ENCODE peak calls at places on chromosomes 13 and 19, in six cellular contexts. J, E, T, L, K and M are unnamed samples. For H3K27me3, the result is how much of the 10 kb centered on the place peaks cover.

GRCh38 chr19:58059003-58059671 is at the start of gene ZNF135:
- DNase-seq in L (peak), T (peak), E (peak), J (peak), K (peak), M (peak)

GRCh38 chr19:49340069-49340864 is 5.1 kb downstream of the CD37 start:
- DNase-seq in K (no peak), L (peak), J (peak), T (peak), E (peak), M (no peak)

GRCh38 chr19:4456566-4456842 is 1.1 kb downstream of the UBXN6 start:
- DNase-seq in L (peak), T (peak), K (peak), J (no peak), E (peak), M (no peak)

GRCh38 chr13:44342741-44343140 is 30.9 kb upstream of the SERP2 start:
- DNase-seq in L (no peak), E (no peak), K (no peak), T (no peak), J (no peak), M (no peak)

GRCh38 chr19:10766049-10766623 is 48.3 kb downstream of the DNM2 start:
- DNase-seq in T (no peak), J (no peak), L (no peak), E (no peak), K (no peak), M (no peak)

GRCh38 chr19:41702208-41702651 is 6.2 kb upstream of the CEACAM5 start:
- DNase-seq in T (no peak), L (no peak), K (peak), J (no peak), E (no peak), M (no peak)

GRCh38 chr19:49442793-49443365 is 1.6 kb upstream of the SLC17A7 start:
- DNase-seq in L (peak), J (peak), K (peak), T (peak), E (peak), M (peak)

GRCh38 chr13:79547821-79548220 is 66.9 kb downstream of the NDFIP2 start:
- DNase-seq in J (no peak), L (no peak), E (no peak), K (peak), T (no peak), M (no peak)

GRCh38 chr13:26022538-26023292 is 29.1 kb downstream of the SHISA2 start:
- DNase-seq in K (peak), L (peak), E (peak), T (peak), J (no peak), M (no peak)

GRCh38 chr13:36543671-36544070 is 111.4 kb downstream of the CCNA1 start:
- DNase-seq in E (peak), K (no peak), T (no peak), J (no peak), L (no peak), M (no peak)

GRCh38 chr13:97130201-97130600 is 91.9 kb upstream of the MBNL2 start:
- DNase-seq in K (no peak), T (no peak), E (no peak), L (no peak), J (no peak), M (no peak)

GRCh38 chr19:46729696-46730095 is 12.8 kb upstream of the PRKD2 start:
- DNase-seq in T (no peak), K (no peak), E (no peak), L (no peak), J (no peak), M (no peak)

GRCh38 chr19:46730595-46730994 is 13.7 kb upstream of the PRKD2 start:
- DNase-seq in T (no peak), E (no peak), J (no peak), L (no peak), K (no peak), M (no peak)

GRCh38 chr19:46728693-46729339 is 11.9 kb upstream of the PRKD2 start:
- DNase-seq in K (peak), E (peak), T (no peak), J (peak), L (peak), M (no peak)

GRCh38 chr19:46731007-46731501 is 14.1 kb upstream of the PRKD2 start:
- DNase-seq in E (no peak), L (peak), K (peak), T (no peak), J (no peak), M (no peak)

DNA sequence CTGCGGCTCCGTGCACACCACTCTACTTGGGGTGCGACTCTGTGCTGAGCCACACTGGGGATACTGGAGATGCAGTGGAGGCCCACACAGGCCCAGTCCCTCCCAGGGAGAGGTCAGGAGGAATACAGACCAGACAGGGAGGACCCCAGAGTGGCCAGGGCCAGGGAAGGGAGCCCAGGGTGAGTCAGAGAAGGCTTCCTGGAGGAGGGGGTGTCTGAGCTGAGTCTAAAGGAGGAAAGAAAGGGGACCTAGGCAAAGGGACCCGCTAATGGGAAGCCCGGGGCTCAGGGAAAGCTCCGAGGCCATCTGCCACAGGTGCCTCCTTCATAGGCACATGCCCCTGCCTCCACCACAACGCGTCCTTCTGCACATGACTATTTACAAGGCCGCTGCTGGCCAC is 13.3 kb upstream of the PRKD2 start:
- DNase-seq in L (no peak), T (no peak), E (no peak), K (no peak), J (no peak), M (no peak)
- H3K27me3 ChIP-seq in L (under half), T (under half), E (under half), K (under half), J (under half), M (under half)

DNA sequence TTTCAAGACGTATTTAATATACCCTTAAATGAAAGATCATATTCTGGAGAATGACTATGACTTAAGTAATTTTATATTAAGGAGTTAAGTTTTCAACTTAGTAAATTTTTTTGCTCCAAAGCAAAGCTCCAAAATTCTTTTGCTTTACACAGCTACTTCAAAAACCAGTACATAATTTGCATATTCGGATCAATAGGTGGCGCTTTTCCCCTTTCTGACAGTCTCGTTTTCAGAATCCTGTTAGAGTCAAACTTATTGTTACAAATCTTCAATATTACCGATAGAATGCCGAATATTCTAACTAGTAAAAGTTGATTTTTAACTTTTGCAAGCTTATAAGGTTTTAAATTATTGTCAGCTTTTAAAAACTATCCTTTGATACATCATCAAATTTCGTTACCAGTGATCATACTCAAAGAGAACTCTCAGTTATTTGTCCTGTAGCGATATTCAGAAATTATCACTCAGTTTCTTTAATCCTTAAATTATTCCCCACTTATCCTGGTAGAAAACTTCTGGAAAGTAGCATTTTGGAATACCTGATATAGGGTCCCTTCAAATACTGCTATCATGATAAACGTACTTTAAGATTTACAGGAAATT is 852.7 kb upstream of the KLHL1 start:
- DNase-seq in J (peak), L (peak), T (no peak), E (peak), K (peak), M (no peak)
- TF ChIP-seq CTCF in J (peak), L (peak), T (peak), E (peak), K (peak), M (no peak)

GRCh38 chr19:38496116-38496515 is 62.6 kb downstream of the RYR1 start:
- DNase-seq in J (no peak), K (no peak), L (no peak), E (no peak), T (no peak), M (no peak)
- H3K27me3 ChIP-seq in J (under half), K (under half), L (under half), E (under half), T (under half), M (under half)

DNA sequence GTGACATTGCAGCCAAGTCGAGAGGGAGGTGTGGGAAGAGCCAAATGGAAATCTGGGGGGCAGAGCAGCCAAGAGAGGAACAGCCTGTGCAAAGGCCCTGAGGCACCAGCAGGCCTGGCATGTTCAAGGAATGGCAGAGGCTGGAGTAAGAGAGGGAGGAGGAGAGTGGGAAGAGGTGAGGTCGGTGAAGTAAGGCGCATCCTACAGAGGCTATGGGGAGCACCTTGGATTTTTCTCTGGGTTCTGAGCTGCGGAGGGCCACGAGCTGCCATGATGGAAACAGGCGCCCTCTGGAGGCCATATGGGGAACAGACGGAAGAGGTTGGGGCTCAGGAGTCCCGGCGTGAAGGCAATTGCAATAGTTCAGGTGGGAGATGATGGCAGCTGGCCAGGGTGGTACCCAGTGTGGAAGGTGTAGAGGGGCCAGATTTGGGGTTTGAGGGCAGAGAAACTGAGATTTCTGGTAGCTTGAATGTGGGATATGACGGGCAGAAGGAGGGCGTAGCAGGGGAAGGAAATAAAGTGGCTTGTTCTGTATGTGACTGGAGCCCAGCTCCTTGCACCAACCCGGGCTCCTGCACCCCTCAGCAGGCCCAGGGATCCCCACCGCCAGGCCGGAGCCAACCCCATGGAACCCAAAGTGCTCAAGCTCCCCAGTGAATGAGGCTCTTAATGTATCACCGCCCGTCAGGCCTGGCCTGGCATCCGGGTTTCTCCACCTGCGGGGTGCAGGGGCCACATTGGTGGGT is 20.5 kb upstream of the STRN4 start:
- DNase-seq in J (no peak), L (peak), E (peak), K (no peak), T (no peak), M (no peak)
- TF ChIP-seq CTCF in J (peak), L (peak), E (peak), K (peak), T (peak), M (no peak)

GRCh38 chr19:3368441-3368795 is 2.0 kb downstream of the NFIC start:
- DNase-seq in J (no peak), K (no peak), L (no peak), T (no peak), E (no peak), M (no peak)
- H3K27me3 ChIP-seq in J (under half), K (under half), L (under half), T (under half), E (half or more), M (under half)